ENCODE peak calls at places on chromosomes 6 and 20, in nine cellular contexts. V is activated T-cell treated with anti-CD3 and anti-CD28 coated beads for 4 hours, G is nephron progenitor cell, J is NAMALWA, D is fibroblast of pulmonary artery, S is esophagus squamous epithelium, M is osteocyte, X is ascending aorta, Z is NCI-H1436. F is an unnamed sample.

GRCh38 chr6:158014505-158015187 is 33.0 kb downstream of the SYNJ2 start:
- DNase-seq in V (no peak), G (no peak), J (no peak), D (peak; percentile 36), S (no peak), M (no peak), X (no peak), Z (no peak), F (no peak)

GRCh38 chr20:1600736-1601135 is 19.1 kb downstream of the SIRPB1 start:
- DNase-seq in V (no peak), G (no peak), J (no peak), D (no peak), S (no peak), M (no peak), X (no peak), Z (no peak), F (no peak)

GRCh38 chr20:1626528-1627192 is 6.9 kb upstream of the SIRPB1 start:
- DNase-seq in V (no peak), G (no peak), J (no peak), D (no peak), S (no peak), M (no peak), X (no peak), Z (no peak), F (no peak)

GRCh38 chr6:72955666-72956065 is 269.6 kb downstream of the KHDC1L start:
- DNase-seq in V (no peak), G (peak; percentile 14), J (no peak), D (peak; percentile 44), S (no peak), M (no peak), X (no peak), Z (no peak), F (no peak)

GRCh38 chr6:37182736-37183590 is 13.0 kb downstream of the PIM1 start:
- DNase-seq in V (no peak), G (no peak), J (peak; percentile 48), D (peak; percentile 29), S (no peak), M (no peak), X (no peak), Z (no peak), F (no peak)

GRCh38 chr6:63663147-63663877 is 27.7 kb downstream of the PHF3 start:
- DNase-seq in V (no peak), G (no peak), J (no peak), D (peak; percentile 82), S (no peak), M (no peak), X (no peak), Z (no peak), F (no peak)

GRCh38 chr6:1630771-1631217 is 21.1 kb downstream of the FOXC1 start:
- DNase-seq in V (no peak), G (no peak), J (no peak), D (peak; percentile 54), S (no peak), M (no peak), X (no peak), Z (no peak), F (no peak)

GRCh38 chr6:27593200-27593818 is 120.4 kb upstream of the ZNF184 start:
- DNase-seq in V (no peak), G (peak; percentile 21), J (no peak), D (no peak), S (no peak), M (no peak), X (no peak), Z (no peak), F (no peak)

GRCh38 chr6:160256445-160256844 is 2.2 kb downstream of the SLC22A2 start:
- DNase-seq in V (no peak), G (no peak), J (no peak), D (no peak), S (no peak), M (no peak), X (no peak), Z (no peak), F (no peak)

GRCh38 chr6:126127662-126128061 is 141.3 kb downstream of the TRMT11 start:
- DNase-seq in V (no peak), G (no peak), J (no peak), D (no peak), S (no peak), M (no peak), X (no peak), Z (no peak), F (no peak)

GRCh38 chr6:53375851-53376250 is 27.1 kb upstream of the ELOVL5 start:
- DNase-seq in V (no peak), G (no peak), J (no peak), D (peak; percentile 50), S (no peak), M (no peak), X (no peak), Z (no peak), F (no peak)

GRCh38 chr6:41396335-41396734 is 60.9 kb downstream of the NCR2 start:
- DNase-seq in V (no peak), G (no peak), J (no peak), D (no peak), S (no peak), M (no peak), X (no peak), Z (no peak), F (no peak)

GRCh38 chr20:61830956-61831355 is 234.7 kb downstream of the TAF4 start:
- DNase-seq in V (no peak), G (no peak), J (no peak), D (no peak), S (no peak), M (no peak), X (no peak), Z (no peak), F (no peak)

GRCh38 chr20:11170565-11170964 is 496.8 kb upstream of the JAG1 start:
- DNase-seq in V (no peak), G (no peak), J (no peak), D (peak; percentile 83), S (no peak), M (no peak), X (no peak), Z (no peak), F (no peak)

GRCh38 chr20:52365688-52366087 is 174.1 kb upstream of the ZFP64 start:
- DNase-seq in V (no peak), G (no peak), J (no peak), D (no peak), S (no peak), M (no peak), X (no peak), Z (no peak), F (no peak)

GRCh38 chr6:119497988-119498727 is 148.6 kb upstream of the MAN1A1 start:
- DNase-seq in V (no peak), G (no peak), J (no peak), D (no peak), S (no peak), M (no peak), X (no peak), Z (no peak), F (no peak)

F was measured in NCI-H2227 treated with DMSO at 0.1 percent for 48 hours.